ENCODE peak calls at places on chromosomes 1 and 21, in four cellular contexts. V is globus pallidus; W is nephron progenitor cell; J is stimulated activated CD8-positive, alpha-beta memory T cell treated with anti-CD3 and anti-CD28 coated beads, Interleukin-4, amount 100 ng/mL, for 24 hours. H is an unnamed sample.

GRCh38 chr1:15994590-15995351 is 9.3 kb upstream of the SRARP start:
- DNase-seq in V (peak; percentile 80), W (peak; percentile 55), J (peak; percentile 26), H (peak; percentile 71)

GRCh38 chr1:28835237-28835650 is 23.3 kb downstream of the OPRD1 start:
- DNase-seq in V (no peak), W (no peak), J (no peak), H (peak; percentile 39)

GRCh38 chr1:228079013-228079412 is 3.5 kb upstream of the ARF1 start:
- DNase-seq in V (no peak), W (no peak), J (no peak), H (no peak)

GRCh38 chr1:12549460-12550349 is 68.3 kb downstream of the DHRS3 start:
- DNase-seq in V (no peak), W (peak; percentile 42), J (no peak), H (no peak)

GRCh38 chr1:213905315-213905714 is 82.5 kb upstream of the PROX1 start:
- DNase-seq in V (peak; percentile 83), W (no peak), J (no peak), H (peak; percentile 80)

GRCh38 chr1:77796695-77797405 is 17.4 kb downstream of the MIGA1 start:
- DNase-seq in V (peak; percentile 92), W (no peak), J (no peak), H (peak; percentile 87)

GRCh38 chr1:172356620-172357019 is 63.9 kb upstream of the C1orf105 start:
- DNase-seq in V (no peak), W (no peak), J (no peak), H (no peak)

GRCh38 chr1:106937104-106937503 is 119.4 kb upstream of the PRMT6 start:
- DNase-seq in V (no peak), W (no peak), J (no peak), H (no peak)

GRCh38 chr21:46157987-46158451 is 2.6 kb upstream of the FTCD start:
- DNase-seq in V (no peak), W (no peak), J (no peak), H (no peak)

GRCh38 chr1:81118550-81118949 is 682.2 kb upstream of the ADGRL2 start:
- DNase-seq in V (no peak), W (no peak), J (no peak), H (no peak)

GRCh38 chr1:70146488-70146887 is 58.9 kb downstream of the LRRC40 start:
- DNase-seq in V (no peak), W (no peak), J (no peak), H (no peak)

GRCh38 chr21:43598416-43599120 is 60.7 kb downstream of the HSF2BP start:
- DNase-seq in V (no peak), W (no peak), J (no peak), H (no peak)

GRCh38 chr1:174291059-174291458 is 131.7 kb downstream of the RABGAP1L start:
- DNase-seq in V (no peak), W (no peak), J (no peak), H (no peak)

GRCh38 chr1:19257178-19257914 is 5.7 kb downstream of the MRTO4 start:
- DNase-seq in V (no peak), W (no peak), J (no peak), H (no peak)

GRCh38 chr21:44708213-44708865 is 3.0 kb downstream of the TSPEAR start:
- DNase-seq in V (no peak), W (no peak), J (no peak), H (no peak)

GRCh38 chr21:33390479-33390878 is 12.7 kb upstream of the IFNGR2 start:
- DNase-seq in V (no peak), W (no peak), J (no peak), H (no peak)

GRCh38 chr1:62294211-62294610 is 25.0 kb downstream of the KANK4 start:
- DNase-seq in V (no peak), W (peak; percentile 37), J (no peak), H (no peak)

GRCh38 chr1:53197301-53198205 is 929 bp downstream of the CPT2 start:
- DNase-seq in V (no peak), W (no peak), J (no peak), H (no peak)

GRCh38 chr1:67713071-67713806 is 28.2 kb downstream of the GADD45A start:
- DNase-seq in V (no peak), W (no peak), J (no peak), H (no peak)

GRCh38 chr1:192453360-192454045 is 122.1 kb upstream of the RGS1 start:
- DNase-seq in V (no peak), W (no peak), J (no peak), H (no peak)

GRCh38 chr1:30188329-30188728 is 535.1 kb downstream of the MATN1 start:
- DNase-seq in V (no peak), W (no peak), J (no peak), H (no peak)

GRCh38 chr1:67710417-67710816 is 25.4 kb downstream of the GADD45A start:
- DNase-seq in V (no peak), W (no peak), J (no peak), H (no peak)

GRCh38 chr1:148166558-148167492 is 14.7 kb upstream of the NBPF11 start:
- DNase-seq in V (no peak), W (no peak), J (no peak), H (no peak)

GRCh38 chr1:243507001-243507671 is 251.3 kb downstream of the SDCCAG8 start:
- DNase-seq in V (peak; percentile 66), W (no peak), J (no peak), H (no peak)

GRCh38 chr1:221035680-221036153 is 156.5 kb downstream of the HLX start:
- DNase-seq in V (no peak), W (no peak), J (no peak), H (no peak)

GRCh38 chr1:30966690-30967369 is 58.3 kb upstream of the SDC3 start:
- DNase-seq in V (no peak), W (no peak), J (no peak), H (no peak)

GRCh38 chr1:159040206-159040605 is 30.5 kb downstream of the IFI16 start:
- DNase-seq in V (no peak), W (no peak), J (no peak), H (no peak)

GRCh38 chr21:25572895-25573310 is 34.4 kb downstream of the MRPL39 start:
- DNase-seq in V (no peak), W (no peak), J (no peak), H (no peak)

GRCh38 chr1:154479764-154480421 is 22.1 kb upstream of the TDRD10 start:
- DNase-seq in V (peak; percentile 90), W (peak; percentile 69), J (peak; percentile 13), H (peak; percentile 89)

GRCh38 chr1:16172232-16172830 is 16.5 kb upstream of the EPHA2 start:
- DNase-seq in V (no peak), W (no peak), J (no peak), H (no peak)

GRCh38 chr1:193417945-193418744 is 231.7 kb upstream of the B3GALT2 start:
- DNase-seq in V (no peak), W (no peak), J (no peak), H (no peak)

GRCh38 chr1:1428174-1428573 is 7.1 kb upstream of the ANKRD65 start:
- DNase-seq in V (no peak), W (no peak), J (no peak), H (no peak)

GRCh38 chr1:2980073-2980791 is 41.0 kb upstream of the ACTRT2 start:
- DNase-seq in V (no peak), W (no peak), J (no peak), H (no peak)

GRCh38 chr1:240424740-240425464 is 187.1 kb downstream of the GREM2 start:
- DNase-seq in V (no peak), W (no peak), J (no peak), H (no peak)

GRCh38 chr1:198771562-198772153 is 132.8 kb downstream of the PTPRC start:
- DNase-seq in V (no peak), W (peak; percentile 15), J (no peak), H (no peak)

GRCh38 chr1:160491017-160491416 is 32.0 kb downstream of the SLAMF6 start:
- DNase-seq in V (no peak), W (no peak), J (no peak), H (no peak)

GRCh38 chr21:23542097-23542496 is 2065.2 kb downstream of the MRPL39 start:
- DNase-seq in V (no peak), W (no peak), J (no peak), H (no peak)

H was measured in putamen.